ENCODE peak calls at places on chromosomes 4 and X, in ten cellular contexts. V is naive thymus-derived CD8-positive, alpha-beta T cell; D is amniotic stem cell; O is effector memory CD4-positive, alpha-beta T cell; H is pons; A is foreskin keratinocyte; W is HT-29; P is SK-N-SH; Q is nucleus accumbens; N is cardiac fibroblast. Z is an unnamed sample.

GRCh38 chr4:53854991-53855885 is 209.2 kb downstream of the CHIC2 start:
- DNase-seq in V (no peak), D (no peak), O (no peak), H (no peak), A (peak; percentile 41), W (no peak), P (no peak), Q (no peak), N (peak; percentile 24), Z (no peak)

GRCh38 chr4:109465065-109465464 is 31.4 kb downstream of the SEC24B start:
- DNase-seq in V (no peak), D (no peak), O (no peak), H (peak; percentile 61), A (no peak), W (no peak), P (no peak), Q (no peak), N (peak; percentile 40), Z (no peak)

GRCh38 chr4:165096776-165097175 is 15.9 kb downstream of the TMEM192 start:
- DNase-seq in V (no peak), D (no peak), O (no peak), H (peak; percentile 47), A (no peak), W (peak; percentile 3), P (peak; percentile 32), Q (no peak), N (peak; percentile 51), Z (no peak)

GRCh38 chr4:183375156-183375555 is 52.9 kb upstream of the CLDN24 start:
- DNase-seq in V (no peak), D (no peak), O (no peak), H (no peak), A (no peak), W (no peak), P (no peak), Q (no peak), N (no peak), Z (no peak)

GRCh38 chrX:49919617-49920016 is 2.8 kb upstream of the CLCN5 start:
- DNase-seq in V (peak; percentile 8), D (no peak), O (peak; percentile 11), H (no peak), A (no peak), W (peak; percentile 42), P (peak; percentile 56), Q (no peak), N (peak; percentile 88), Z (no peak)

GRCh38 chrX:20066968-20067708 is 49.6 kb downstream of the MAP7D2 start:
- DNase-seq in V (peak; percentile 0), D (no peak), O (no peak), H (peak; percentile 37), A (peak; percentile 45), W (peak; percentile 75), P (peak; percentile 57), Q (no peak), N (peak; percentile 52), Z (no peak)

GRCh38 chr4:147837854-147838253 is 106.0 kb downstream of the ARHGAP10 start:
- DNase-seq in V (no peak), D (no peak), O (no peak), H (no peak), A (no peak), W (no peak), P (no peak), Q (no peak), N (no peak), Z (no peak)

GRCh38 chr4:81152839-81153713 is 61.9 kb downstream of the PRKG2 start:
- DNase-seq in V (no peak), D (no peak), O (no peak), H (no peak), A (peak; percentile 70), W (peak; percentile 23), P (no peak), Q (no peak), N (no peak), Z (no peak)

GRCh38 chrX:74179936-74180454 is 124.0 kb upstream of the ZCCHC13 start:
- DNase-seq in V (no peak), D (no peak), O (no peak), H (no peak), A (no peak), W (no peak), P (no peak), Q (no peak), N (no peak), Z (no peak)

GRCh38 chrX:65644621-65645287 is 22.7 kb upstream of the MSN start:
- DNase-seq in V (no peak), D (peak; percentile 45), O (no peak), H (peak; percentile 72), A (peak; percentile 74), W (peak; percentile 72), P (peak; percentile 12), Q (peak; percentile 1), N (peak; percentile 87), Z (no peak)

GRCh38 chr4:141346144-141346543 is 125.4 kb downstream of the ZNF330 start:
- DNase-seq in V (no peak), D (no peak), O (no peak), H (peak; percentile 76), A (peak; percentile 44), W (peak; percentile 66), P (peak; percentile 66), Q (no peak), N (peak; percentile 80), Z (no peak)

GRCh38 chrX:6574762-6575161 is 39.8 kb upstream of the VCX3A start:
- DNase-seq in V (no peak), D (no peak), O (no peak), H (no peak), A (no peak), W (peak; percentile 2), P (peak; percentile 10), Q (no peak), N (no peak), Z (no peak)

GRCh38 chr4:66430856-66431255 is 760.6 kb upstream of the EPHA5 start:
- DNase-seq in V (no peak), D (no peak), O (no peak), H (no peak), A (peak; percentile 65), W (no peak), P (no peak), Q (no peak), N (peak; percentile 71), Z (no peak)

GRCh38 chrX:134572816-134573682 is 85.2 kb downstream of the PLAC1 start:
- DNase-seq in V (no peak), D (no peak), O (no peak), H (no peak), A (peak; percentile 84), W (peak; percentile 3), P (no peak), Q (no peak), N (no peak), Z (no peak)